ENCODE peak calls at places on chromosomes 5 and 9, in five cellular contexts. One of them, this sample, is unnamed.

GRCh38 chr9:79053613-79054012 is 518.2 kb upstream of the TLE4 start:
- DNase-seq in fibroblast of the aortic adventitia: no peak
- DNase-seq in gastrocnemius medialis: no peak
- DNase-seq in cerebellar cortex: no peak
- DNase-seq in NCI-H1694: peak; percentile 11
- DNase-seq in this sample: peak; percentile 65

GRCh38 chr5:97297063-97297715 is 114.1 kb upstream of the RIOK2 start:
- DNase-seq in cerebellar cortex: peak; percentile 16
- DNase-seq in NCI-H1694: peak; percentile 48
- DNase-seq in gastrocnemius medialis: no peak
- DNase-seq in fibroblast of the aortic adventitia: peak; percentile 1
- DNase-seq in this sample: peak; percentile 5

GRCh38 chr5:148873690-148874485 is 47.5 kb downstream of the ADRB2 start:
- DNase-seq in gastrocnemius medialis: no peak
- DNase-seq in cerebellar cortex: no peak
- DNase-seq in fibroblast of the aortic adventitia: no peak
- DNase-seq in NCI-H1694: no peak
- DNase-seq in this sample: no peak

GRCh38 chr9:25678147-25678666 is at the start of gene TUSC1:
- DNase-seq in gastrocnemius medialis: peak; percentile 57
- DNase-seq in NCI-H1694: peak; percentile 62
- DNase-seq in cerebellar cortex: peak; percentile 48
- DNase-seq in fibroblast of the aortic adventitia: peak; percentile 81
- DNase-seq in this sample: peak; percentile 73

GRCh38 chr5:6408627-6409446 is 30.5 kb upstream of the MED10 start:
- DNase-seq in gastrocnemius medialis: no peak
- DNase-seq in NCI-H1694: no peak
- DNase-seq in fibroblast of the aortic adventitia: peak; percentile 27
- DNase-seq in cerebellar cortex: no peak
- DNase-seq in this sample: no peak

GRCh38 chr9:105328872-105329728 is 84.6 kb downstream of the SLC44A1 start:
- DNase-seq in gastrocnemius medialis: peak; percentile 11
- DNase-seq in NCI-H1694: peak; percentile 41
- DNase-seq in fibroblast of the aortic adventitia: peak; percentile 12
- DNase-seq in cerebellar cortex: peak; percentile 95
- DNase-seq in this sample: no peak

GRCh38 chr5:107380654-107381053 is 290.1 kb downstream of the EFNA5 start:
- DNase-seq in NCI-H1694: no peak
- DNase-seq in gastrocnemius medialis: no peak
- DNase-seq in fibroblast of the aortic adventitia: no peak
- DNase-seq in cerebellar cortex: no peak
- DNase-seq in this sample: no peak

GRCh38 chr9:87336914-87337333 is 160.7 kb upstream of the DAPK1 start:
- DNase-seq in cerebellar cortex: peak; percentile 78
- DNase-seq in fibroblast of the aortic adventitia: peak; percentile 92
- DNase-seq in NCI-H1694: peak; percentile 7
- DNase-seq in gastrocnemius medialis: no peak
- DNase-seq in this sample: peak; percentile 77

GRCh38 chr9:20604561-20604960 is 17.7 kb downstream of the MLLT3 start:
- DNase-seq in gastrocnemius medialis: no peak
- DNase-seq in cerebellar cortex: no peak
- DNase-seq in NCI-H1694: no peak
- DNase-seq in fibroblast of the aortic adventitia: peak; percentile 56
- DNase-seq in this sample: peak; percentile 76

This sample was measured in fibroblast of lung.